ENCODE peak calls at places on chromosomes 4 and X, in nine cellular contexts. Q is NCI-H748 treated with DMSO at 0.1 percent for 48 hours; M is EH; P is activated naive CD8-positive, alpha-beta T cell treated with anti-CD3 and anti-CD28 coated beads, Interleukin-2, amount 10 ng/mL, durations not matched to agents 7 days and 5 days; C is PC-3; I is esophagus muscularis mucosa; F is foreskin keratinocyte; R is stimulated activated CD4-positive, alpha-beta T cell treated with anti-CD3 and anti-CD28 coated beads, Interleukin-2, amount 100 ng/mL, for 48 hours; T is effector memory CD8-positive, alpha-beta T cell. L is an unnamed sample.

GRCh38 chr4:178316211-178316610 is 874.0 kb upstream of the AGA start:
- DNase-seq in Q (peak; percentile 84), M (no peak), P (no peak), C (no peak), I (no peak), F (no peak), R (no peak), T (no peak), L (no peak)

GRCh38 chr4:15725608-15726007 is 22.7 kb downstream of the BST1 start:
- DNase-seq in Q (no peak), M (no peak), P (no peak), C (no peak), I (no peak), F (no peak), R (no peak), T (no peak), L (peak; percentile 45)

GRCh38 chrX:662126-662525 is 31.5 kb downstream of the SHOX start:
- DNase-seq in Q (no peak), M (peak; percentile 40), P (no peak), C (no peak), I (no peak), F (no peak), R (no peak), T (no peak), L (no peak)

GRCh38 chr4:137694138-137694537 is 161.8 kb upstream of the PCDH18 start:
- DNase-seq in Q (no peak), M (peak; percentile 64), P (no peak), C (no peak), I (no peak), F (no peak), R (no peak), T (no peak), L (no peak)

GRCh38 chr4:956531-957230 is 16.7 kb downstream of the DGKQ start:
- DNase-seq in Q (no peak), M (no peak), P (no peak), C (no peak), I (no peak), F (no peak), R (no peak), T (no peak), L (no peak)

GRCh38 chr4:95507147-95507546 is 41.6 kb downstream of the UNC5C start:
- DNase-seq in Q (no peak), M (no peak), P (no peak), C (no peak), I (no peak), F (no peak), R (no peak), T (no peak), L (no peak)

GRCh38 chr4:91087743-91088142 is 960.5 kb downstream of the CCSER1 start:
- DNase-seq in Q (no peak), M (no peak), P (no peak), C (no peak), I (no peak), F (no peak), R (no peak), T (no peak), L (no peak)

GRCh38 chrX:118181030-118181429 is 64.4 kb upstream of the KLHL13 start:
- DNase-seq in Q (no peak), M (peak; percentile 0), P (no peak), C (peak; percentile 50), I (no peak), F (peak; percentile 37), R (no peak), T (no peak), L (no peak)

GRCh38 chr4:112504807-112505206 is 11.2 kb downstream of the NEUROG2 start:
- DNase-seq in Q (no peak), M (no peak), P (no peak), C (no peak), I (no peak), F (no peak), R (no peak), T (no peak), L (no peak)

GRCh38 chr4:157739237-157739636 is 433.6 kb downstream of the GASK1B start:
- DNase-seq in Q (no peak), M (no peak), P (no peak), C (peak; percentile 45), I (no peak), F (no peak), R (no peak), T (no peak), L (no peak)

GRCh38 chr4:102497986-102498385 is 3.2 kb upstream of the NFKB1 start:
- DNase-seq in Q (no peak), M (peak; percentile 41), P (no peak), C (no peak), I (no peak), F (no peak), R (no peak), T (no peak), L (no peak)

L was measured in central memory CD4-positive, alpha-beta T cell.